ENCODE peak calls at places on chromosomes 13 and 19, in nine cellular contexts. J is endodermal cell, K is fibroblast of villous mesenchyme, B is PC-3, Y is sigmoid colon, L is fibroblast of lung, F is stomach, Z is WTC11, W is body of pancreas. R is an unnamed sample.

GRCh38 chr13:68616600-68617222 is 1386.6 kb upstream of the PCDH9 start:
- DNase-seq in J (peak; percentile 33), K (no peak), B (no peak), Y (no peak), L (no peak), F (no peak), Z (no peak), W (no peak), R (no peak)

GRCh38 chr13:53250977-53251376 is 222.4 kb downstream of the OLFM4 start:
- DNase-seq in J (no peak), K (no peak), B (no peak), Y (no peak), L (no peak), F (no peak), Z (no peak), W (no peak), R (no peak)

GRCh38 chr13:112740502-112741131 is 50.8 kb downstream of the ATP11A start:
- DNase-seq in J (no peak), K (peak; percentile 99), B (no peak), Y (peak; percentile 83), L (peak; percentile 89), F (peak; percentile 45), Z (no peak), W (peak; percentile 48), R (peak; percentile 26)

GRCh38 chr13:90302113-90302512 is 1045.4 kb upstream of the MIR17HG start:
- DNase-seq in J (no peak), K (peak; percentile 54), B (no peak), Y (no peak), L (peak; percentile 73), F (no peak), Z (no peak), W (no peak), R (peak; percentile 14)

GRCh38 chr13:64817721-64818120 is 2412.4 kb downstream of the PCDH9 start:
- DNase-seq in J (no peak), K (no peak), B (peak; percentile 59), Y (no peak), L (peak; percentile 15), F (no peak), Z (no peak), W (no peak), R (no peak)

GRCh38 chr19:54164369-54165068 is 5.0 kb upstream of the LENG1 start:
- DNase-seq in J (peak; percentile 99), K (peak; percentile 34), B (peak; percentile 94), Y (peak; percentile 85), L (peak; percentile 49), F (peak; percentile 88), Z (peak; percentile 98), W (peak; percentile 62), R (no peak)

GRCh38 chr13:35789335-35790166 is 313.1 kb upstream of the MAB21L1 start:
- DNase-seq in J (no peak), K (peak; percentile 39), B (peak; percentile 52), Y (no peak), L (peak; percentile 62), F (no peak), Z (no peak), W (no peak), R (peak; percentile 40)

GRCh38 chr19:38877781-38878574 is at the start of gene RINL:
- DNase-seq in J (peak; percentile 68), K (no peak), B (no peak), Y (no peak), L (no peak), F (peak; percentile 46), Z (no peak), W (no peak), R (no peak)

DNA sequence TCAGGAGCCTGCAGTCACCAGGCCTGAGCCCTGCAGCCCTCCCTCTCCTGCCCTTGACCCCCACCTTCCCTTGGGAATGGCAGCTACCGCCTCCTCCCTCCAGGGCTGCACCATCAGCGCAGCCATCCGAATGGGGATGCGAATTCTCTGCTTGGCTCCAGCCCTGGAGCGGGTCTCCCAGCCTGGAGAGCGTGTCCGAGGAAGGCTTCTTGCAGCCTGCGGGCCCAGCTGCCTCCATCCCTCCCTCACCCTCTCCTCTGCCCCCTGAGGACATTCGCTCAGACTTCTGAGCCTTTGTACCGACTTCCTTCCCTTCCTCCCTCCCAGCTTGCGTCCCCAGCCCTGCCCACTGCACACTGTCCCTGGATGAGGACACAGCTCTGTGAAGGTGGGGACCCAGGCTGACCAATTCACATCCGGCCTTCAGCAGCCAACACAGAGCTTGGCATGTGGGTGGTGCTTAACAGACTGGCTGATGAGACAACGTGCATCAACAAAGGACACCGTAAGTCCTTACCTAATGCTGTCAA is 6.0 kb upstream of the NKPD1 start:
- DNase-seq in J (peak; percentile 64), K (no peak), B (no peak), Y (no peak), L (no peak), F (no peak), Z (peak; percentile 42), W (no peak), R (no peak)
- TF ChIP-seq CTCF in J (no peak), K (no peak), B (no peak), Y (no peak), L (no peak), F (no peak), Z (no peak), W (no peak), R (no peak)

GRCh38 chr19:48784527-48784926 is 26.3 kb downstream of the BCAT2 start:
- DNase-seq in J (no peak), K (peak; percentile 41), B (peak; percentile 20), Y (no peak), L (peak; percentile 37), F (no peak), Z (no peak), W (peak; percentile 62), R (no peak)
- TF ChIP-seq CTCF in J (no peak), K (peak; percentile 30), B (no peak), Y (no peak), L (peak; percentile 29), F (peak; percentile 29), Z (no peak), W (peak; percentile 72), R (no peak)

DNA sequence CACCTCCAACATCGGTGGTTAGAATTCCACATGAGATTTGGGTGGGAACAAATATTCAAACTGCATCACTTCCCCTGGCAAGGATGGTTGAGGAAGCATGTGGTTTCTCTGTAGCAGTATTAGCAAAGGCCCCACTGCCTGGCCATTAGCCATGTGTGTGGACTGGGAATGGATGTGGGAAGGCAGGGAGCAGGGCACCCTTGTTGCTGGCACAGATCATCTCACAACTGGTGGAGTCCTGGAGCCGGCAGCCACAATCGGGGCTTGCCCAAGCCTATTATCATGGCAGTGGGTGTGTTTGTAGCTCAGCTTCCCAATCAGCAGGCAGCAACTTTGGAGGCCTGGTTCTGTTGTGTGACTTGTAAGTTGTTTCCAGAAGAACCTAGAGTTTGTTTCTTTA is 391.9 kb downstream of the DLEU7 start:
- DNase-seq in J (peak; percentile 52), K (no peak), B (no peak), Y (no peak), L (no peak), F (no peak), Z (no peak), W (no peak), R (no peak)
- TF ChIP-seq CTCF in J (no peak), K (no peak), B (no peak), Y (no peak), L (no peak), F (no peak), Z (no peak), W (no peak), R (no peak)

DNA sequence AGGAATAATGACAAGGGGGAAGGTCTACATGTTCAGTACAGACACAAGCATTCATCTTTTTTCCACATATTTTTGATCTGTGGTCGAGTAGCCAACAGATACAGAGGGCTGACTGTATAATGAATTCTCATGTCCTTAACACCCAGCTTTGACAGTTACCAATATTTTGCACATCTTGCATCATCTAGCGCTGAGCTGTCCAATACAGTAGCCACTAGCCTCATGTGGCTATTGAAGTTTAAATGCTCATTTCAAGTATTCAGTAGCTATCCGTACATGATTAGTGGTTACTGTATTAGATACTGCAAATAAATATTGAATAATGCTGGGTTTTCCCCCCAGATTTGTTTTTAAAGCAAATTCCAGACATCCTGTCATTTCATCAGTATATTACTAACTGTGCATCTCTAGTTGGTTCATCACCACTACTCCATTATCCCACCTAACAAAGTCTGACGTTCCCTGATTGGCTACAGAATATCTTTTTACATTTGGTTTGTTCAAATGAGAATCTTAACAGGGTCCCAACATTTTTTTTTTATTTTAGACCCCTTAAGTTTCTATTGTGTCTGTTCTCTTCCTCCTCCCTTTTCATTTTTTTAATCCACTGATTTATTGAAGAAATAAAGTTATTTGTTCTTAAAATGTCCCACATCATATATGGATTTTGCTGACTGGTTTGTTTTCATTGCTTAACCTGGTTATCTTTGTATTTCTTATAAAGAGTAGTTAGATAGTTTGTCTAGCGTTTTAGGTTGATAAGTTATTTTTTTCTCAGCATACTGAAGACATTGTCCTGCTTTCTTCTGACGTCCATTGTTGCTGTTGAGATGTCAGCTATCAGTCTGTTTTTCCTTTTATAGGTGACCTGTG is 8.2 kb downstream of the ZNF177 start:
- DNase-seq in J (no peak), K (no peak), B (no peak), Y (no peak), L (no peak), F (no peak), Z (no peak), W (no peak), R (no peak)
- TF ChIP-seq CTCF in J (no peak), K (no peak), B (no peak), Y (no peak), L (no peak), F (no peak), Z (no peak), W (no peak), R (no peak)

DNA sequence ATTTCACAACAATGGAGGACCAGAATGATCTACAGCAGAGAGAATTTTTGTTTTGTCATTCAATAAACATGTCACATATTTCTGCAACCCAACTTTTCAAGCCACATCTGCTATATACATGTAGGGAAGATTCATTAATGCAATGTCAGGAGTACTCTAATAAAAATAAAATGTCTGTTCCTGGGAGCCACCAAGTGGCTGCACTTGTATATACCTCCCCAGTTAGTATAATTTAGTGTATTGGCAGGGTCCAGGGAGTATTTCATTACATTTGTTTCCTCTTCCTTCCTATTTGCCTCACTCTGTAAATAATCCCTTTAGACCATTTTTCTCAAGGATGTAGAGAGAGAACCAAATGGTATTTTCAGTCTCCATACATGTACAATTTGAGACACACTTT is 1169.0 kb downstream of the DIAPH3 start:
- DNase-seq in J (no peak), K (no peak), B (peak; percentile 2), Y (no peak), L (peak; percentile 4), F (no peak), Z (no peak), W (no peak), R (no peak)
- TF ChIP-seq CTCF in J (peak; percentile 62), K (no peak), B (no peak), Y (no peak), L (no peak), F (no peak), Z (no peak), W (no peak), R (no peak)

GRCh38 chr19:13033244-13033643 is 38.0 kb downstream of the NFIX start:
- DNase-seq in J (no peak), K (no peak), B (peak; percentile 32), Y (no peak), L (no peak), F (no peak), Z (no peak), W (no peak), R (no peak)
- TF ChIP-seq CTCF in J (peak; percentile 45), K (peak; percentile 31), B (peak; percentile 49), Y (no peak), L (peak; percentile 24), F (no peak), Z (no peak), W (no peak), R (no peak)

GRCh38 chr19:12657966-12658365 is 8.6 kb downstream of the MAN2B1 start:
- DNase-seq in J (no peak), K (no peak), B (no peak), Y (no peak), L (no peak), F (no peak), Z (no peak), W (no peak), R (no peak)
- TF ChIP-seq CTCF in J (peak; percentile 24), K (no peak), B (peak; percentile 17), Y (no peak), L (no peak), F (no peak), Z (no peak), W (no peak), R (no peak)